ENCODE peak calls at places on chromosomes 6 and 20, in seven cellular contexts. F, L, V, M, T, N and U are unnamed samples.

GRCh38 chr6:108156180-108156937 is 9.5 kb upstream of the NR2E1 start:
- DNase-seq in F (no peak), L (no peak), V (no peak), M (no peak), T (no peak), N (no peak), U (no peak)

GRCh38 chr6:142846459-142846831 is 98.5 kb downstream of the HIVEP2 start:
- DNase-seq in F (no peak), L (no peak), V (no peak), M (no peak), T (peak), N (no peak), U (no peak)

GRCh38 chr6:105759946-105760345 is 326.2 kb upstream of the PRDM1 start:
- DNase-seq in F (no peak), L (no peak), V (no peak), M (no peak), T (no peak), N (no peak), U (no peak)

GRCh38 chr6:37396571-37397185 is 36.3 kb upstream of the CMTR1 start:
- DNase-seq in F (no peak), L (no peak), V (no peak), M (no peak), T (no peak), N (no peak), U (no peak)

GRCh38 chr20:54646156-54646517 is 170.7 kb downstream of the DOK5 start:
- DNase-seq in F (no peak), L (no peak), V (no peak), M (no peak), T (no peak), N (no peak), U (no peak)

GRCh38 chr6:43911625-43912577 is 141.9 kb downstream of the VEGFA start:
- DNase-seq in F (no peak), L (no peak), V (no peak), M (no peak), T (no peak), N (no peak), U (no peak)

GRCh38 chr20:11745160-11745559 is 172.5 kb upstream of the BTBD3 start:
- DNase-seq in F (no peak), L (no peak), V (no peak), M (no peak), T (no peak), N (no peak), U (no peak)

GRCh38 chr6:6811151-6812002 is 222.9 kb downstream of the LY86 start:
- DNase-seq in F (no peak), L (peak), V (no peak), M (no peak), T (peak), N (peak), U (no peak)

GRCh38 chr6:1585669-1586049 is 24.1 kb upstream of the FOXC1 start:
- DNase-seq in F (no peak), L (no peak), V (no peak), M (no peak), T (no peak), N (no peak), U (no peak)

GRCh38 chr20:32332614-32333013 is 25.5 kb upstream of the ASXL1 start:
- DNase-seq in F (no peak), L (no peak), V (no peak), M (no peak), T (no peak), N (no peak), U (no peak)

GRCh38 chr6:159979136-159979874 is 10.4 kb downstream of the IGF2R start:
- DNase-seq in F (no peak), L (no peak), V (peak), M (peak), T (peak), N (no peak), U (no peak)

GRCh38 chr20:54929191-54929590 is 453.8 kb downstream of the DOK5 start:
- DNase-seq in F (no peak), L (no peak), V (no peak), M (no peak), T (no peak), N (no peak), U (no peak)

GRCh38 chr20:56249244-56249955 is 868 bp downstream of the MC3R start:
- DNase-seq in F (no peak), L (no peak), V (peak), M (peak), T (peak), N (no peak), U (no peak)

GRCh38 chr6:133710826-133711225 is 178.1 kb upstream of the TCF21 start:
- DNase-seq in F (no peak), L (no peak), V (no peak), M (no peak), T (no peak), N (no peak), U (no peak)

GRCh38 chr6:142886431-142887170 is 58.4 kb downstream of the HIVEP2 start:
- DNase-seq in F (no peak), L (no peak), V (peak), M (no peak), T (peak), N (no peak), U (no peak)

GRCh38 chr6:42958125-42958524 is 2.4 kb upstream of the GNMT start:
- DNase-seq in F (no peak), L (no peak), V (no peak), M (no peak), T (peak), N (no peak), U (no peak)

GRCh38 chr6:85452441-85452881 is 2.6 kb downstream of the NT5E start:
- DNase-seq in F (no peak), L (no peak), V (no peak), M (no peak), T (no peak), N (no peak), U (no peak)

GRCh38 chr6:133101790-133102189 is 139.4 kb upstream of the EYA4 start:
- DNase-seq in F (no peak), L (no peak), V (no peak), M (no peak), T (no peak), N (no peak), U (no peak)

GRCh38 chr6:41229716-41230115 is 1.6 kb downstream of the TREML4 start:
- DNase-seq in F (no peak), L (no peak), V (no peak), M (no peak), T (no peak), N (no peak), U (no peak)

GRCh38 chr6:45002390-45002789 is 325.7 kb upstream of the RUNX2 start:
- DNase-seq in F (no peak), L (no peak), V (no peak), M (no peak), T (peak), N (no peak), U (no peak)

GRCh38 chr20:7379621-7380220 is 560.5 kb downstream of the HAO1 start:
- DNase-seq in F (no peak), L (no peak), V (no peak), M (no peak), T (no peak), N (no peak), U (no peak)

GRCh38 chr6:53287336-53288225 is 61.2 kb downstream of the ELOVL5 start:
- DNase-seq in F (no peak), L (no peak), V (no peak), M (no peak), T (no peak), N (no peak), U (peak)

GRCh38 chr6:16816891-16817290 is 55.6 kb upstream of the ATXN1 start:
- DNase-seq in F (no peak), L (no peak), V (no peak), M (no peak), T (no peak), N (no peak), U (no peak)

GRCh38 chr6:88179692-88180091 is 13.5 kb upstream of the CNR1 start:
- DNase-seq in F (no peak), L (no peak), V (peak), M (no peak), T (no peak), N (no peak), U (no peak)

GRCh38 chr6:28349344-28349891 is 329 bp upstream of the ZKSCAN3 start:
- DNase-seq in F (no peak), L (no peak), V (no peak), M (no peak), T (no peak), N (no peak), U (no peak)

GRCh38 chr6:20034408-20034769 is 177.9 kb downstream of the MBOAT1 start:
- DNase-seq in F (no peak), L (no peak), V (no peak), M (no peak), T (no peak), N (no peak), U (no peak)

GRCh38 chr6:116376149-116376548 is 5.4 kb downstream of the DSE start:
- DNase-seq in F (no peak), L (no peak), V (no peak), M (no peak), T (no peak), N (no peak), U (no peak)

GRCh38 chr6:116375262-116375661 is 4.5 kb downstream of the DSE start:
- DNase-seq in F (no peak), L (no peak), V (no peak), M (no peak), T (no peak), N (no peak), U (no peak)

GRCh38 chr6:116373940-116374339 is 3.2 kb downstream of the DSE start:
- DNase-seq in F (no peak), L (no peak), V (no peak), M (no peak), T (no peak), N (no peak), U (no peak)

GRCh38 chr6:116373300-116373699 is 2.6 kb downstream of the DSE start:
- DNase-seq in F (no peak), L (no peak), V (no peak), M (no peak), T (no peak), N (no peak), U (no peak)

GRCh38 chr6:116374586-116374985 is 3.8 kb downstream of the DSE start:
- DNase-seq in F (no peak), L (no peak), V (no peak), M (no peak), T (no peak), N (no peak), U (no peak)
- H3K27ac ChIP-seq in F (no peak), L (no peak), V (no peak), M (no peak), T (no peak), N (no peak), U (no peak)

GRCh38 chr20:37347347-37347823 is 1.4 kb downstream of the SRC start:
- DNase-seq in F (no peak), L (no peak), V (no peak), M (no peak), T (no peak), N (no peak), U (no peak)
- H3K27ac ChIP-seq in F (peak), L (peak), V (no peak), M (no peak), T (no peak), N (no peak), U (no peak)

DNA sequence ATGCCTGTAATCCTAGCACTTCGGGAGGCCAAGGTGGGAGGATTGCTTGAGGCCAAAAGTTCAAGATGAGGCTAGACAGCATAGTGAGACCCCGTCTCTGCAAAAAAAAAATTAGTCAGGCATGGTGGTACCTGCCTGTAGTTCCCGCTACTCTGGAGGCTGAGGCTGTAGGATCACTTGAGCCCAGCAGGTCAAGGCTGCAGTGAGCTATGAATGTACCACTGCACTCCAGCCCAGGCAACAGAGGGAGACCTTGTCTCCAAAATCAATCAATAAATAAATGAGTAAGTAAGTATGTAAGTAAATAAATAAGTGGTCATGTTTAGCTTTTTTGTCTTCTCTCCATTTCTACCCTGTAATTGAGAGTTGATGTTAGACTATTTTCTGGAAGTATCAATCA is 336.8 kb downstream of the FARS2 start:
- DNase-seq in F (no peak), L (no peak), V (no peak), M (no peak), T (no peak), N (no peak), U (no peak)
- H3K27ac ChIP-seq in F (no peak), L (no peak), V (no peak), M (no peak), T (no peak), N (no peak), U (no peak)

GRCh38 chr6:79145301-79145700 is 67.2 kb upstream of the PHIP start:
- DNase-seq in F (no peak), L (no peak), V (no peak), M (no peak), T (no peak), N (no peak), U (no peak)

GRCh38 chr6:79138146-79138545 is 60.1 kb upstream of the PHIP start:
- DNase-seq in F (no peak), L (no peak), V (no peak), M (no peak), T (no peak), N (no peak), U (no peak)

GRCh38 chr6:79146426-79146825 is 68.4 kb upstream of the PHIP start:
- DNase-seq in F (no peak), L (no peak), V (no peak), M (no peak), T (no peak), N (no peak), U (no peak)

GRCh38 chr6:79137671-79138070 is 59.6 kb upstream of the PHIP start:
- DNase-seq in F (no peak), L (no peak), V (no peak), M (no peak), T (no peak), N (no peak), U (no peak)

DNA sequence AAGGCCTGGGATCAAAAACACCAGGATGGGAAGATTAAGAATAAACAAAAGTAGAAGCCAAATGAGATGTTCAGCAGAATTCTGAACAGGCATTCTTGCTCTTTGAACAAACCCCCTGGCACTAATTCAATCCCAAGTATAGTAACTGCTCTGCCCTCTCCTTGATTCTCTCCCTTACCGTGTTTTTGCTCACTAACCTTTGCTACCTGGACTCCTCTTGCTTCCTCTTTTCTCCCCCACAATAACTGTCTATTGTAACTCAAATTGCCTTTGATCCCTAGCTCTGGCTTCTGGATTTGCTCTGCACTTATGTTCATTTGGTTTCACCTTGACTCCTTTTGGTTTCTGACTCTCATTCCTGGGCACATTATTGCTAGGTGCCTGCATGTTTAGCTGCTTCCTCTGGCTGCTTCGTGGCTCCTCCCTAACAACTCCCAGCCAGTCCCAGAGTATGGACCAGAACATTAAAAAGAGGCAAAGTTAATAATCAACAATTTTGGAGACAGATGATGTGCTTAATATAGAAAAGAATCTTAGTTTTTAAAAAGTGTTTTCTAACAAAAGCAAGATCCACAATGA is 65.4 kb upstream of the PHIP start:
- DNase-seq in F (no peak), L (no peak), V (no peak), M (no peak), T (no peak), N (no peak), U (no peak)
- H3K27ac ChIP-seq in F (no peak), L (no peak), V (no peak), M (no peak), T (no peak), N (no peak), U (no peak)